ENCODE peak calls at places on chromosomes 5 and 9, in seven cellular contexts. H, K, I, V, P, S and U are unnamed samples.

GRCh38 chr5:76831108-76831447 is 12.2 kb downstream of the F2RL1 start:
- DNase-seq in H (peak; percentile 51), K (peak; percentile 76), I (no peak), V (no peak), P (peak; percentile 96), S (no peak), U (no peak)

GRCh38 chr5:10567781-10568321 is 4.0 kb downstream of the ANKRD33B start:
- DNase-seq in H (peak; percentile 54), K (peak; percentile 75), I (no peak), V (no peak), P (peak; percentile 45), S (no peak), U (no peak)

GRCh38 chr5:114319821-114320220 is 42.0 kb upstream of the KCNN2 start:
- DNase-seq in H (no peak), K (peak; percentile 82), I (no peak), V (no peak), P (no peak), S (no peak), U (no peak)

GRCh38 chr5:150622157-150622556 is 18.3 kb upstream of the SYNPO start:
- DNase-seq in H (peak; percentile 46), K (peak; percentile 87), I (no peak), V (no peak), P (peak; percentile 92), S (no peak), U (no peak)

GRCh38 chr9:31005086-31005665 is 1379.3 kb upstream of the ACO1 start:
- DNase-seq in H (no peak), K (no peak), I (no peak), V (no peak), P (no peak), S (no peak), U (no peak)

GRCh38 chr5:41852293-41852692 is 17.9 kb downstream of the OXCT1 start:
- DNase-seq in H (no peak), K (no peak), I (no peak), V (no peak), P (no peak), S (no peak), U (no peak)

GRCh38 chr5:54774281-54775171 is 210.9 kb downstream of the ESM1 start:
- DNase-seq in H (peak; percentile 87), K (no peak), I (peak; percentile 95), V (no peak), P (no peak), S (no peak), U (peak; percentile 90)

GRCh38 chr9:93650448-93650847 is 74.1 kb downstream of the PHF2 start:
- DNase-seq in H (no peak), K (no peak), I (peak; percentile 50), V (peak; percentile 17), P (no peak), S (no peak), U (peak; percentile 32)

GRCh38 chr9:18976368-18977238 is 56.4 kb downstream of the SAXO1 start:
- DNase-seq in H (peak; percentile 85), K (peak; percentile 92), I (no peak), V (no peak), P (peak; percentile 95), S (no peak), U (no peak)

GRCh38 chr5:153490124-153491085 is at the start of gene GRIA1:
- DNase-seq in H (peak; percentile 40), K (peak; percentile 9), I (no peak), V (no peak), P (peak; percentile 32), S (no peak), U (no peak)

GRCh38 chr5:174678107-174678506 is 46.3 kb upstream of the MSX2 start:
- DNase-seq in H (no peak), K (no peak), I (no peak), V (no peak), P (no peak), S (no peak), U (no peak)

GRCh38 chr5:7492371-7492770 is 96.4 kb downstream of the ADCY2 start:
- DNase-seq in H (no peak), K (no peak), I (no peak), V (no peak), P (no peak), S (no peak), U (no peak)

GRCh38 chr5:139378101-139378825 is 4.8 kb downstream of the SLC23A1 start:
- DNase-seq in H (no peak), K (no peak), I (no peak), V (no peak), P (no peak), S (no peak), U (no peak)

GRCh38 chr5:127031147-127031862 is 947 bp upstream of the MARCHF3 start:
- DNase-seq in H (no peak), K (no peak), I (peak; percentile 66), V (no peak), P (peak; percentile 7), S (no peak), U (no peak)

GRCh38 chr9:137740311-137740710 is 121.5 kb downstream of the EHMT1 start:
- DNase-seq in H (peak; percentile 37), K (peak; percentile 78), I (no peak), V (no peak), P (peak; percentile 58), S (no peak), U (no peak)

GRCh38 chr5:154768207-154768606 is 13.0 kb downstream of the LARP1 start:
- DNase-seq in H (no peak), K (no peak), I (no peak), V (no peak), P (no peak), S (no peak), U (no peak)

GRCh38 chr5:154771383-154771901 is 16.3 kb downstream of the LARP1 start:
- DNase-seq in H (peak; percentile 94), K (peak; percentile 92), I (no peak), V (no peak), P (peak; percentile 96), S (no peak), U (no peak)

GRCh38 chr5:154773314-154773713 is 18.1 kb downstream of the LARP1 start:
- DNase-seq in H (no peak), K (no peak), I (no peak), V (no peak), P (no peak), S (no peak), U (no peak)

GRCh38 chr5:154767537-154767936 is 12.4 kb downstream of the LARP1 start:
- DNase-seq in H (peak; percentile 28), K (no peak), I (no peak), V (no peak), P (no peak), S (no peak), U (no peak)

DNA sequence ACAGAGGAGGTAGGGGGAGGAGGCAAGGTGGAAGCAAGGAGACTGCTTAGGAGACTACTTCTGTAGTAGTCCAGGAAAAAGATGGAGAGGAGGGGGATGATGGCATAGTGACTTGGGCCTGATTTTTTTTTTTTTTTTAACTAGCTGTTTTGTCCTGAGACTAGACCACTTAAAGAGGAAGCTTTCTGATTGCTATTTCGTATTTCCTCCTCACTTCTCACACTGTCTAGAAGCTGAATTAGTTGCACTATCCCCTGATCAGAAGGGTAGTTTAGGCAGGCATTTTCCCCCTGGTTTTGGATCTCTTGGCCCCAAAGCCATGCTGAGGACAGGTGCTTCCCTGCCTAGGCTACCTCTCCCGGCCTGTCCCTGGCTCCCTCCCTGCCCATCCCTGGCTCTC is 14.9 kb downstream of the LARP1 start:
- DNase-seq in H (no peak), K (no peak), I (no peak), V (no peak), P (no peak), S (no peak), U (no peak)
- H3K4me1 ChIP-seq in H (peaks cover 34% of the 10 kb centered on the region), K (peaks cover 24% of the 10 kb centered on the region), I (peaks cover 57% of the 10 kb centered on the region), V (peaks cover 24% of the 10 kb centered on the region), P (peaks cover 9% of the 10 kb centered on the region), S (peaks cover 88% of the 10 kb centered on the region), U (peaks cover 90% of the 10 kb centered on the region)

GRCh38 chr9:109120204-109120789 is 550 bp upstream of the TMEM245 start:
- DNase-seq in H (no peak), K (no peak), I (no peak), V (no peak), P (no peak), S (no peak), U (no peak)

GRCh38 chr9:109117856-109118801 is 1.6 kb downstream of the TMEM245 start:
- DNase-seq in H (peak; percentile 62), K (peak; percentile 89), I (no peak), V (peak; percentile 57), P (peak; percentile 87), S (no peak), U (peak; percentile 79)

GRCh38 chr9:109121218-109121796 is 1.6 kb upstream of the TMEM245 start:
- DNase-seq in H (no peak), K (no peak), I (no peak), V (no peak), P (no peak), S (no peak), U (no peak)

GRCh38 chr9:109119439-109120203 is at the start of gene TMEM245:
- DNase-seq in H (peak; percentile 99), K (peak; percentile 100), I (peak; percentile 99), V (peak; percentile 99), P (peak; percentile 100), S (peak; percentile 95), U (peak; percentile 95)

GRCh38 chr9:109118802-109119438 is 827 bp downstream of the TMEM245 start:
- DNase-seq in H (peak; percentile 48), K (peak; percentile 15), I (peak; percentile 66), V (peak; percentile 54), P (peak; percentile 32), S (no peak), U (no peak)
- H3K4me1 ChIP-seq in H (peaks cover 18% of the 10 kb centered on the region), K (peaks cover 5% of the 10 kb centered on the region), I (peaks cover 23% of the 10 kb centered on the region), V (peaks cover 38% of the 10 kb centered on the region), P (peaks cover 2% of the 10 kb centered on the region), S (peaks cover 47% of the 10 kb centered on the region), U (no peaks in the 10 kb centered on the region)

GRCh38 chr5:112720576-112720975 is 17.1 kb upstream of the APC start:
- DNase-seq in H (no peak), K (no peak), I (no peak), V (no peak), P (no peak), S (no peak), U (no peak)

GRCh38 chr5:112717506-112718082 is 20.1 kb upstream of the APC start:
- DNase-seq in H (no peak), K (no peak), I (no peak), V (no peak), P (peak; percentile 39), S (no peak), U (no peak)

DNA sequence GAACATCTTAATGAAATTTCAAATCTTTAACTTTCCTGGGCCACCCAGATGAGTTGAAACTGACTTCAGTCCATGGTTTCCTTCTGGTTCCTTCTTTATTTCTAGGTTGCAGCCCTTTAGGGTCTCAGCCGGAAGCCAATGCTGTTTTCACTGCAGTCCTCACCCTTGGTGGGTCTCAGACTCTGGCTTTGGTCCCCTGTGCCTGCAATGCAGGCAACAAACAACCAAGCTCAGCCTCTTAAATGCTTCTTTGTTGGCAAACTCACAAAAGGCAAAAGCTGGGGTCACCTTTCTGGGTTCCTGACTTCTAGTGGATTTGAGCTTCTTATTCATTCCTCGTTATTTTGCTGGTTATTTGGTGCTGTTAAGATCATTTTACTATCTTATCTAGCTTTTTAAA is 19.3 kb upstream of the APC start:
- DNase-seq in H (no peak), K (no peak), I (no peak), V (no peak), P (no peak), S (no peak), U (no peak)
- H3K4me1 ChIP-seq in H (no peaks in the 10 kb centered on the region), K (no peaks in the 10 kb centered on the region), I (no peaks in the 10 kb centered on the region), V (peaks cover 3% of the 10 kb centered on the region), P (no peaks in the 10 kb centered on the region), S (peaks cover 34% of the 10 kb centered on the region), U (no peaks in the 10 kb centered on the region)

DNA sequence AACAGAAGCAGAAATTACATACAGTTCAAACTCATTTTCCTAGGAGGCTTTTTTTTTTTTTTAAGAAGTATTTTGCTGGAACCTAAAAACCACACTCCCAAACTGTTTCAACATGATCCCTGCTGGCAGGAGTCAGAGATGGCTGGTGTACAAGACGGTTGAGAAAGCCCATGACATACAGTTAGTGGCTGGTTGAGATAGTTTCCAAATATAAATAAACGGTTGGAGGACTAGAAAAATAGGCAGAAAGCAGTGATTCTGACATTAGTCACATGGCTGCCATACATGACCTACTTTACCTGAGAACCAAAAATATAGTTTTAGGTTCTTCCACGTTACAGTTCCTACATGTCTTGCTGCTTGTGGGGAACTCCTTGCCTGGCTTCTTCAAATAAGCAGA is 31.7 kb upstream of the BASP1 start:
- DNase-seq in H (peak; percentile 96), K (peak; percentile 98), I (peak; percentile 81), V (no peak), P (peak; percentile 92), S (no peak), U (peak; percentile 74)
- H3K4me1 ChIP-seq in H (peaks cover 75% of the 10 kb centered on the region), K (peaks cover 45% of the 10 kb centered on the region), I (peaks cover 10% of the 10 kb centered on the region), V (peaks cover 25% of the 10 kb centered on the region), P (peaks cover 58% of the 10 kb centered on the region), S (no peaks in the 10 kb centered on the region), U (peaks cover 11% of the 10 kb centered on the region)